ENCODE peak calls at places on chromosomes 6 and 20, in four cellular contexts. One of them, this sample, is unnamed.

GRCh38 chr6:40343887-40344565 is 243.1 kb downstream of the LRFN2 start:
- DNase-seq in neural crest cell: no peak
- DNase-seq in astrocyte of the hippocampus: no peak
- DNase-seq in GM18507: no peak
- DNase-seq in this sample: no peak

GRCh38 chr20:50895111-50895830 is 36.0 kb downstream of the ADNP start:
- DNase-seq in neural crest cell: no peak
- DNase-seq in astrocyte of the hippocampus: no peak
- DNase-seq in GM18507: no peak
- DNase-seq in this sample: no peak

GRCh38 chr20:31842471-31843157 is 2.8 kb downstream of the FOXS1 start:
- DNase-seq in neural crest cell: no peak
- DNase-seq in astrocyte of the hippocampus: peak
- DNase-seq in GM18507: no peak
- DNase-seq in this sample: no peak

GRCh38 chr6:139699335-139699734 is 324.9 kb upstream of the CITED2 start:
- DNase-seq in neural crest cell: no peak
- DNase-seq in astrocyte of the hippocampus: no peak
- DNase-seq in GM18507: no peak
- DNase-seq in this sample: no peak

GRCh38 chr6:116492331-116493067 is 18.9 kb upstream of the CALHM5 start:
- DNase-seq in neural crest cell: no peak
- DNase-seq in astrocyte of the hippocampus: no peak
- DNase-seq in GM18507: no peak
- DNase-seq in this sample: no peak

GRCh38 chr6:137033828-137034227 is 10.9 kb downstream of the IL20RA start:
- DNase-seq in neural crest cell: no peak
- DNase-seq in astrocyte of the hippocampus: peak
- DNase-seq in GM18507: no peak
- DNase-seq in this sample: no peak

GRCh38 chr6:161353208-161353613 is 79.3 kb upstream of the AGPAT4 start:
- DNase-seq in neural crest cell: no peak
- DNase-seq in astrocyte of the hippocampus: no peak
- DNase-seq in GM18507: no peak
- DNase-seq in this sample: no peak

GRCh38 chr20:57137676-57138075 is 128.8 kb downstream of the BMP7 start:
- DNase-seq in neural crest cell: no peak
- DNase-seq in astrocyte of the hippocampus: no peak
- DNase-seq in GM18507: no peak
- DNase-seq in this sample: no peak

GRCh38 chr6:35605600-35605999 is 83.1 kb downstream of the FKBP5 start:
- DNase-seq in neural crest cell: no peak
- DNase-seq in astrocyte of the hippocampus: peak
- DNase-seq in GM18507: no peak
- DNase-seq in this sample: no peak

GRCh38 chr6:41442800-41443501 is 103.2 kb upstream of the FOXP4 start:
- DNase-seq in neural crest cell: peak
- DNase-seq in astrocyte of the hippocampus: peak
- DNase-seq in GM18507: no peak
- DNase-seq in this sample: peak

This sample was measured in COLO829.